ENCODE peak calls at places on chromosomes 7 and 10, in four cellular contexts. C is NCI-H345, I is NCI-H774, B is tibial artery. M is an unnamed sample.

GRCh38 chr7:70710651-70711050 is 421.3 kb upstream of the GALNT17 start:
- DNase-seq in C (no peak), I (no peak), B (no peak), M (no peak)

GRCh38 chr7:32670105-32670504 is 174.8 kb downstream of the AVL9 start:
- DNase-seq in C (no peak), I (no peak), B (no peak), M (no peak)

GRCh38 chr7:29248713-29249382 is 54.3 kb downstream of the CHN2 start:
- DNase-seq in C (no peak), I (no peak), B (no peak), M (no peak)

GRCh38 chr7:54879776-54880175 is 120.8 kb upstream of the SEC61G start:
- DNase-seq in C (no peak), I (no peak), B (no peak), M (no peak)

GRCh38 chr7:26459794-26460193 is 168.1 kb downstream of the SNX10 start:
- DNase-seq in C (no peak), I (no peak), B (no peak), M (no peak)

GRCh38 chr7:101433688-101434087 is 71.0 kb downstream of the COL26A1 start:
- DNase-seq in C (no peak), I (no peak), B (no peak), M (no peak)

GRCh38 chr7:53611043-53611442 is 575.6 kb downstream of the POM121L12 start:
- DNase-seq in C (no peak), I (no peak), B (no peak), M (no peak)

GRCh38 chr10:77056650-77057049 is 581.0 kb downstream of the KCNMA1 start:
- DNase-seq in C (no peak), I (no peak), B (no peak), M (no peak)

GRCh38 chr7:130388671-130389070 is 8.4 kb downstream of the CPA1 start:
- DNase-seq in C (no peak), I (no peak), B (no peak), M (no peak)

GRCh38 chr10:85916999-85917573 is 449.5 kb downstream of the GRID1 start:
- DNase-seq in C (peak; percentile 94), I (peak; percentile 81), B (no peak), M (no peak)

M was measured in sciatic nerve.